ENCODE peak calls at places on chromosomes 7 and 10, in seven cellular contexts. L is neural progenitor cell, P is left ventricle myocardium inferior, J is hepatocyte, R is right atrium auricular region, M is K562, I is upper lobe of right lung. A is an unnamed sample.

GRCh38 chr7:69630292-69630691 is 32.0 kb downstream of the AUTS2 start:
- DNase-seq in L (no peak), P (no peak), J (no peak), R (no peak), M (no peak), I (no peak), A (no peak)

GRCh38 chr10:62426086-62426485 is 51.9 kb downstream of the ZNF365 start:
- DNase-seq in L (no peak), P (no peak), J (no peak), R (no peak), M (no peak), I (no peak), A (no peak)

GRCh38 chr7:155743197-155743596 is 69.1 kb downstream of the SHH start:
- DNase-seq in L (no peak), P (no peak), J (no peak), R (no peak), M (no peak), I (no peak), A (no peak)

GRCh38 chr7:117808273-117808868 is 64.9 kb downstream of the CTTNBP2 start:
- DNase-seq in L (peak; percentile 58), P (peak; percentile 29), J (no peak), R (peak; percentile 83), M (no peak), I (no peak), A (no peak)

GRCh38 chr7:17274551-17275245 is 23.8 kb upstream of the AHR start:
- DNase-seq in L (no peak), P (no peak), J (no peak), R (no peak), M (no peak), I (no peak), A (no peak)

GRCh38 chr7:44213872-44214595 is 13.3 kb downstream of the YKT6 start:
- DNase-seq in L (peak; percentile 80), P (no peak), J (peak; percentile 70), R (no peak), M (peak; percentile 69), I (peak; percentile 40), A (no peak)

GRCh38 chr10:121668336-121669009 is 70.2 kb upstream of the FGFR2 start:
- DNase-seq in L (peak; percentile 42), P (peak; percentile 43), J (peak; percentile 32), R (no peak), M (no peak), I (peak; percentile 69), A (peak; percentile 79)

GRCh38 chr7:70647801-70648491 is 484.0 kb upstream of the GALNT17 start:
- DNase-seq in L (no peak), P (no peak), J (no peak), R (no peak), M (no peak), I (no peak), A (no peak)

GRCh38 chr7:4659551-4660286 is 22.4 kb upstream of the FOXK1 start:
- DNase-seq in L (no peak), P (no peak), J (no peak), R (no peak), M (peak; percentile 42), I (no peak), A (no peak)

GRCh38 chr10:48804740-48805182 is 120.1 kb downstream of the WDFY4 start:
- DNase-seq in L (no peak), P (no peak), J (peak; percentile 58), R (no peak), M (peak; percentile 25), I (no peak), A (no peak)

GRCh38 chr7:31687024-31687423 is at the start of gene PPP1R17:
- DNase-seq in L (peak; percentile 75), P (peak; percentile 34), J (peak; percentile 11), R (no peak), M (peak; percentile 12), I (no peak), A (no peak)

GRCh38 chr7:128773604-128774003 is 2.0 kb downstream of the OPN1SW start:
- DNase-seq in L (no peak), P (no peak), J (no peak), R (no peak), M (no peak), I (no peak), A (no peak)

GRCh38 chr10:124719213-124719851 is 24.8 kb downstream of the FAM53B start:
- DNase-seq in L (peak; percentile 42), P (peak; percentile 60), J (no peak), R (no peak), M (peak; percentile 51), I (peak; percentile 61), A (no peak)

GRCh38 chr10:124723826-124724225 is 20.4 kb downstream of the FAM53B start:
- DNase-seq in L (no peak), P (no peak), J (no peak), R (no peak), M (no peak), I (no peak), A (no peak)

GRCh38 chr10:124722812-124723783 is 21.1 kb downstream of the FAM53B start:
- DNase-seq in L (no peak), P (peak; percentile 62), J (no peak), R (no peak), M (peak; percentile 26), I (peak; percentile 70), A (no peak)

GRCh38 chr10:124724279-124725027 is 19.7 kb downstream of the FAM53B start:
- DNase-seq in L (no peak), P (no peak), J (no peak), R (no peak), M (no peak), I (peak; percentile 64), A (peak; percentile 71)

DNA sequence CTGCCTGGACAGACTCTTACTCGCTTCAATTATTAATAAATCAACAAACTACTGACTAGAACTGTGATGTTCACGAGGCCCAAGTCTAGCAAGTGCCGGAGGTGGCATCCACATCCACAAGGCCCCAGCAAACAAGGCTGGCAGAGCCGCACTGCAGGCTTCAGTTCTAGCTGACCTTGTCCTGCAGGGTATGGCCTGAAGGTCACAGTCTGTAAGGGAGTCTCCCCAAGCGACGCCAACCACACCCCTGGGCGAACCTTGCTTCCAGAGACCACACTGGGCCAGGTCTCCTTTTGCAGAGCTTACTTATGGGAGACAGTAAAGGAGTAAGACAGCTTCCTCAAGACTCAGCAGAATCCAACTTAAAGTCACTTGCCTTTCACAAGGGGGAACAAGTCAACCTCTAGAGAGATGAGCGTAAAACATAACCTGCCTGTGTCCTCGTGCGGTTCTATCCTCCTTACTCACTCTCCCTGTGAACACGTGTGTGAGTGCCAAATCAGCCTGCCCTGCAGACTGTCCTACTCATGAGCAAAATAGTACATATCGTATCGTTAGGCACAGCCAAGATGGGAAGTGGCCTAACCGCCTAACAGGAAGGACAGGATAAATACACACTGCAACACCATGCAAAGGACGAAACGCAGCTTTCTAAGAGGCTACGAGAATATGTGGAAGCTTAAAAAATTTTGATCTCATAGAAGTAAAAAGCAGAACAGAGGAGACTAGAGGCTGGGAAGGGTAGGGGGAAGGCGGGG is 22.7 kb downstream of the FAM53B start:
- DNase-seq in L (no peak), P (peak; percentile 67), J (no peak), R (peak; percentile 90), M (no peak), I (peak; percentile 60), A (no peak)
- H3K27ac ChIP-seq in L (no peak overlapping the region), P (peak overlapping the region; percentile 91), J (no peak overlapping the region), R (peak overlapping the region; percentile 86), M (no peak overlapping the region), I (peak overlapping the region; percentile 80), A (peak overlapping the region; percentile 78)

DNA sequence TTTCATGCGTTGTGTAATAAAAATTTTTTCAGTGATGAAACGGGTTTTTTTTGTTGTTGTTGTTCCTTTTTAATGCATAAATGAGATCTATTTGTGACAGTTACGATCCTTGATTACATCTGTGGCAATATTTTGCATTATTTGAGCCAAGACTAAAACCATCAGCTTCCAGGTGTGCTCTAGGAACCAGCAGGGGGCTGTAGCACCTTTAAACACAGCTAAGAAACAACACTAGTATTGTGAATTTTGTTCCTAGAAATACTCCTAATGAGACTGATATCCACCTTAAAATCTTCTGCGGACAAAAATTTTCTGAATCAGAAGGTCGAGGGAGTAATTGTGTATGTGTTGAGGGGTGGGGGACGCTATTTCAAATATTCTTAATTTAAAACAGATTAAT is 52.6 kb downstream of the FGFBP3 start:
- DNase-seq in L (peak; percentile 22), P (no peak), J (peak; percentile 19), R (no peak), M (peak; percentile 6), I (no peak), A (no peak)
- TF ChIP-seq CTCF in L (peak; percentile 43), P (no peak), J (peak; percentile 49), R (no peak), M (peak; percentile 10), I (no peak), A (no peak)

GRCh38 chr10:21910798-21911197 is 92.7 kb downstream of the DNAJC1 start:
- DNase-seq in L (no peak), P (no peak), J (no peak), R (no peak), M (no peak), I (no peak), A (no peak)

GRCh38 chr10:21907436-21907835 is 96.1 kb downstream of the DNAJC1 start:
- DNase-seq in L (no peak), P (no peak), J (no peak), R (no peak), M (no peak), I (no peak), A (no peak)

GRCh38 chr10:21912583-21912982 is 90.9 kb downstream of the DNAJC1 start:
- DNase-seq in L (peak; percentile 57), P (no peak), J (no peak), R (no peak), M (no peak), I (no peak), A (no peak)
- H3K27ac ChIP-seq in L (peak overlapping the region; percentile 85), P (no peak overlapping the region), J (no peak overlapping the region), R (no peak overlapping the region), M (no peak overlapping the region), I (no peak overlapping the region), A (no peak overlapping the region)

GRCh38 chr10:101708870-101709269 is 13.9 kb upstream of the FBXW4 start:
- DNase-seq in L (no peak), P (no peak), J (no peak), R (no peak), M (no peak), I (no peak), A (no peak)

GRCh38 chr10:101710793-101711192 is 15.8 kb upstream of the FBXW4 start:
- DNase-seq in L (no peak), P (no peak), J (no peak), R (no peak), M (no peak), I (no peak), A (no peak)

GRCh38 chr10:101708073-101708472 is 13.1 kb upstream of the FBXW4 start:
- DNase-seq in L (peak; percentile 21), P (no peak), J (no peak), R (no peak), M (no peak), I (no peak), A (no peak)

GRCh38 chr10:101709359-101710063 is 14.5 kb upstream of the FBXW4 start:
- DNase-seq in L (no peak), P (no peak), J (no peak), R (no peak), M (no peak), I (no peak), A (no peak)

DNA sequence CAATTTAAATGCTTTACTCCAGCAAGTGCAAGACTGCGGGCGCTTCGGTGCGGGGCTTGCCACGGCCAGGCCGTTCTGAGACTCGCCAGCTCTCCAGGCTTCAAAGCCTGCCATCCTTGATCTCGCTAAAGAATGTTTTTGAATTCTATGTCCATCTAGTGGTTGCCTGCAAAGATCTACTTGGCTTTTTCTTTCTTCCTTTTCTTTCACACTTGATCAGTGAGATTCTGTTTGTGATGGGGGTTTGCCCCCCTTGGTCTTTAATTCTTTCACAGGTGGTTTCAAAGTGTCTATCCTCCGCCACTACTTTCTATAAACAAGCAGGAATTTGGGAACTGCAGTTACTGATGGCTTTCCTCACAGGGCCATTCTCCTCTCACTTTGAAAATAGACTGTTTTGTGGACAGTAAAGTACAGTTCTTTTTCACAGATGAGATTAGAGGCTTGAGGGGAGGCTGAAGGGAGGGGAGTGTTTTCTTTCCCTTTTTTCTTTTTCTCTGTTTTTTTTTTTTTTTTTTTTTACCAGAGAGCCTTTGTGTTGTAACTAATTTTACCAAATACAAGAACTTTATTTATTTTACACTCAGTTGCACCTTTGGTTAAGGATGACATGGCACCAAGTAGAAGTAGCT is 15.2 kb upstream of the FBXW4 start:
- DNase-seq in L (peak; percentile 60), P (no peak), J (no peak), R (no peak), M (no peak), I (no peak), A (no peak)
- TF ChIP-seq CTCF in L (no peak), P (peak; percentile 15), J (no peak), R (peak; percentile 20), M (no peak), I (peak; percentile 11), A (no peak)

A was measured in coronary artery.